ENCODE peak calls at places on chromosomes 13 and 19, in five cellular contexts. One of them, this sample, is unnamed.

GRCh38 chr13:45207319-45207718 is 6.5 kb upstream of the KCTD4 start:
- DNase-seq in uterus: no peak
- DNase-seq in lung: no peak
- DNase-seq in SK-N-SH: no peak
- DNase-seq in GM23338: no peak
- DNase-seq in this sample: no peak

GRCh38 chr19:10517760-10518443 is 655 bp upstream of the S1PR5 start:
- DNase-seq in lung: no peak
- DNase-seq in SK-N-SH: peak
- DNase-seq in uterus: no peak
- DNase-seq in GM23338: peak
- DNase-seq in this sample: peak

GRCh38 chr13:109393045-109393444 is 393.3 kb downstream of the IRS2 start:
- DNase-seq in GM23338: no peak
- DNase-seq in uterus: no peak
- DNase-seq in lung: no peak
- DNase-seq in SK-N-SH: no peak
- DNase-seq in this sample: no peak

GRCh38 chr19:1672038-1672768 is 19.8 kb upstream of the TCF3 start:
- DNase-seq in lung: no peak
- DNase-seq in uterus: no peak
- DNase-seq in SK-N-SH: peak
- DNase-seq in GM23338: peak
- DNase-seq in this sample: peak

GRCh38 chr13:109724603-109725002 is 61.8 kb downstream of the IRS2 start:
- DNase-seq in lung: no peak
- DNase-seq in GM23338: no peak
- DNase-seq in uterus: no peak
- DNase-seq in SK-N-SH: no peak
- DNase-seq in this sample: no peak

GRCh38 chr13:100941811-100942361 is 267.3 kb upstream of the TMTC4 start:
- DNase-seq in uterus: no peak
- DNase-seq in SK-N-SH: no peak
- DNase-seq in GM23338: no peak
- DNase-seq in lung: no peak
- DNase-seq in this sample: no peak

GRCh38 chr19:55600336-55601028 is 394 bp downstream of the ZNF524 start:
- DNase-seq in lung: peak
- DNase-seq in uterus: no peak
- DNase-seq in GM23338: peak
- DNase-seq in SK-N-SH: peak
- DNase-seq in this sample: no peak

GRCh38 chr13:43303040-43303729 is 279.8 kb downstream of the DNAJC15 start:
- DNase-seq in uterus: peak
- DNase-seq in SK-N-SH: peak
- DNase-seq in GM23338: peak
- DNase-seq in lung: peak
- DNase-seq in this sample: peak

GRCh38 chr13:112839347-112840105 is 129.5 kb upstream of the MCF2L start:
- DNase-seq in GM23338: no peak
- DNase-seq in lung: no peak
- DNase-seq in SK-N-SH: no peak
- DNase-seq in uterus: peak
- DNase-seq in this sample: no peak

GRCh38 chr13:101955764-101956163 is 446.1 kb downstream of the FGF14 start:
- DNase-seq in lung: no peak
- DNase-seq in GM23338: no peak
- DNase-seq in SK-N-SH: no peak
- DNase-seq in uterus: no peak
- DNase-seq in this sample: no peak

GRCh38 chr13:43307921-43308433 is 284.6 kb downstream of the DNAJC15 start:
- DNase-seq in SK-N-SH: peak
- DNase-seq in lung: peak
- DNase-seq in uterus: peak
- DNase-seq in GM23338: no peak
- DNase-seq in this sample: peak

GRCh38 chr19:3612901-3613741 is 6.4 kb upstream of the TBXA2R start:
- DNase-seq in SK-N-SH: peak
- DNase-seq in GM23338: peak
- DNase-seq in lung: no peak
- DNase-seq in uterus: no peak
- DNase-seq in this sample: no peak

GRCh38 chr13:31968473-31968872 is 63.1 kb upstream of the FRY start:
- DNase-seq in GM23338: no peak
- DNase-seq in SK-N-SH: no peak
- DNase-seq in lung: peak
- DNase-seq in uterus: peak
- DNase-seq in this sample: no peak

GRCh38 chr19:7792286-7792685 is 29.2 kb downstream of the CLEC4M start:
- DNase-seq in uterus: no peak
- DNase-seq in lung: no peak
- DNase-seq in SK-N-SH: no peak
- DNase-seq in GM23338: peak
- DNase-seq in this sample: no peak

GRCh38 chr19:17530586-17530985 is 19.1 kb downstream of the PGLS start:
- DNase-seq in SK-N-SH: no peak
- DNase-seq in GM23338: peak
- DNase-seq in uterus: no peak
- DNase-seq in lung: no peak
- DNase-seq in this sample: no peak

GRCh38 chr19:47186337-47187022 is 44.5 kb downstream of the BBC3 start:
- DNase-seq in uterus: no peak
- DNase-seq in SK-N-SH: peak
- DNase-seq in GM23338: no peak
- DNase-seq in lung: no peak
- DNase-seq in this sample: no peak

DNA sequence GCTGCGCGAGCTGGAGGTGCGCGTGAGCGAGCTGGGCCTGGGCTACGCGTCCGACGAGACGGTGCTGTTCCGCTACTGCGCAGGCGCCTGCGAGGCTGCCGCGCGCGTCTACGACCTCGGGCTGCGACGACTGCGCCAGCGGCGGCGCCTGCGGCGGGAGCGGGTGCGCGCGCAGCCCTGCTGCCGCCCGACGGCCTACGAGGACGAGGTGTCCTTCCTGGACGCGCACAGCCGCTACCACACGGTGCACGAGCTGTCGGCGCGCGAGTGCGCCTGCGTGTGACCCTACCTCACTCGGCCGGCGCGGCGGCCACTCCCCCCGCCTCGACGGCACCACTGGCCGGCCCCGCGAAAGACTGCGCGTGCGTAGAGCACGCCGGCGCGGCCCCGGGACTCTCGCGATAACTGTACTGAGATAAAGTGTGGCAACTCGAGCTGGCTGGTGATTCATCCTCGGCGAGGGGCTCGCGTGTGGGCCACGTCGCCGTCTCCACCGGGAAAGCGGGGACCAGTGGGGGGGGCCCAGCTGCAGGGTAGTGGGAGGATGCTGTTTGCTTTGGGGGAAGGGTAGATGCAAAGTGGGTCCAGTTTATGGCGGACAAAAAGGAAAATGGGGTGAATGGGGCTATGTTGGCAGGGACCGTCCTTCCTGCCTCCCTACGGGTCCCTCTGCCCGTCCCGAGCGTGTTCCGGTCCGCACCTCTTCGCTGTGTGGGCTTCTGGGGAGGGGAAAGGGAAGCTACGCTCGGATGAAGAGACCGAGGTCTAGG is 11.4 kb downstream of the FUT6 start:
- DNase-seq in SK-N-SH: peak
- DNase-seq in GM23338: peak
- DNase-seq in uterus: peak
- DNase-seq in lung: peak
- DNase-seq in this sample: peak
- H3K27ac ChIP-seq in SK-N-SH: peak
- H3K27ac ChIP-seq in GM23338: peak
- H3K27ac ChIP-seq in uterus: peak
- H3K27ac ChIP-seq in lung: peak
- H3K27ac ChIP-seq in this sample: peak

DNA sequence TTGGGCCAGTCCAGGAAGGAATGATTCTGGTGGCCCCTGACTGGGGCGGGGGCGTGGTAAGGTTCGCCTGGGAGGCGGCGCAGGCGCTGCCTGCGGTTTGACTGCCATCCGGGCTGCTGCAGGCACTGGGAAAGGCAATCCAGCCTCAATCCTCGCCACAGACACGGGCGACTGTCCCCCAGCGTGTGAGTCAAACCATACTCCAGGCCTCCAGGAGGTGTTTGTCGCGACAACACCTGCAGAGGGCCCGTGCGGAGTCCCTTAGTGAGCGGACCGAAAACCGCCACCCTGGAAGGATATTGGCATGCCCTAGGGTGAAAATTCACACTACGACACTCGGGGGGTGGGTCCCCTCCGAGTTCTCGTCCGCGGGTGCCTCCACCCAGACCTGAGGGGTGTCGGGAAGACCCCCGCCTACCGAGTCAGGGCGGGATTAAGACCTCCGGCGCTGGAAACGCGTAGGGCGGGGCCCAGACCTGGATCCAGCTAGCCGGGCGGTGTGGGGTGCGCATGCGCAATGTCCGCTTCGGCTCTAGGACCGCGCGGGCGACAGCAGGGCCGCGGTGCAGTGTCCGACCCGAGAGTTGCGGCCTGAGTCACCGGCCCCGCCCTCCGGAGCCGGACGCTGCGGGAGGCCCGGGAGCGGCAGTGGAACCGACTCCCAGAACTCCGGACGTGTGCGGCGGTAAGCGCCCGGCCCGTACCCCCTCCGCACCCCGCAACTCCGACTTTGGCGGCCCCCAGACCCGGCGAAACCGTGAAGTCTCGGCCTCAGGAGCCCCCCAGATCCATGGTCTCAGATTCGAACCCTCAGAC is at the start of gene CAPNS1:
- DNase-seq in SK-N-SH: peak
- DNase-seq in GM23338: peak
- DNase-seq in lung: peak
- DNase-seq in uterus: peak
- DNase-seq in this sample: peak
- TF ChIP-seq CTCF in SK-N-SH: peak
- TF ChIP-seq CTCF in GM23338: no peak
- TF ChIP-seq CTCF in lung: no peak
- TF ChIP-seq CTCF in uterus: peak
- TF ChIP-seq CTCF in this sample: no peak

GRCh38 chr19:13014921-13015280 is 19.6 kb downstream of the NFIX start:
- DNase-seq in GM23338: peak
- DNase-seq in uterus: no peak
- DNase-seq in SK-N-SH: no peak
- DNase-seq in lung: no peak
- DNase-seq in this sample: no peak
- H3K27ac ChIP-seq in GM23338: no peak
- H3K27ac ChIP-seq in uterus: peak
- H3K27ac ChIP-seq in SK-N-SH: no peak
- H3K27ac ChIP-seq in lung: peak
- H3K27ac ChIP-seq in this sample: peak

GRCh38 chr13:26628706-26629105 is 71.2 kb downstream of the WASF3 start:
- DNase-seq in GM23338: peak
- DNase-seq in lung: no peak
- DNase-seq in SK-N-SH: no peak
- DNase-seq in uterus: no peak
- DNase-seq in this sample: no peak
- TF ChIP-seq CTCF in GM23338: peak
- TF ChIP-seq CTCF in lung: no peak
- TF ChIP-seq CTCF in SK-N-SH: no peak
- TF ChIP-seq CTCF in uterus: no peak
- TF ChIP-seq CTCF in this sample: no peak

DNA sequence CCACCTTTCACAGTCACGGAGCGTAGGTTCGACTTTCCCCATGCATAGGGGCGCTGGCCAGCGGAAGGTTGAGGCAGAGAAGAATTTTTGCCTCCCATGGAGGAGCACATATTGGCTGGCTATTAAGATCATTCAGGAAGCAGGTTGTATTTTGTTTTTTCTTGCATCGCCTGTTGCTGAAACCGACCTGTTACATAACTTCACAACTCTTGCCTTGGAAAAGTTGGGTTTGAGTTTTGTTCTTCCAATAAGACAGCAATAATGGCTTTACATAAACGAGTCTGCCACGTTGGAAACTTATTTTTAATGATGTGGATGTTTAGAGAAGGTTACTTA is 1.4 kb downstream of the UPF1 start:
- DNase-seq in SK-N-SH: no peak
- DNase-seq in uterus: no peak
- DNase-seq in GM23338: no peak
- DNase-seq in lung: no peak
- DNase-seq in this sample: no peak
- H3K27ac ChIP-seq in SK-N-SH: peak
- H3K27ac ChIP-seq in uterus: peak
- H3K27ac ChIP-seq in GM23338: no peak
- H3K27ac ChIP-seq in lung: no peak
- H3K27ac ChIP-seq in this sample: peak

This sample was measured in RWPE1.